ENCODE peak calls at places on chromosomes 1 and 21, in five cellular contexts. One of them, this sample, is unnamed.
A peak's percentile ranks its signal among the peaks of the same experiment; 100 is the strongest.

GRCh38 chr1:234553241-234554156 is 56.5 kb downstream of the IRF2BP2 start:
- DNase-seq in foreskin keratinocyte: no peak
- DNase-seq in Peyer's patch: no peak
- DNase-seq in tibial nerve: no peak
- DNase-seq in body of pancreas: no peak
- DNase-seq in this sample: no peak

GRCh38 chr1:109120356-109120755 is 6.4 kb downstream of the ELAPOR1 start:
- DNase-seq in foreskin keratinocyte: no peak
- DNase-seq in Peyer's patch: no peak
- DNase-seq in tibial nerve: no peak
- DNase-seq in body of pancreas: no peak
- DNase-seq in this sample: no peak

GRCh38 chr1:14842361-14842760 is 243.9 kb downstream of the KAZN start:
- DNase-seq in foreskin keratinocyte: no peak
- DNase-seq in Peyer's patch: no peak
- DNase-seq in tibial nerve: no peak
- DNase-seq in body of pancreas: no peak
- DNase-seq in this sample: no peak

GRCh38 chr21:29217818-29218252 is 80.9 kb upstream of the BACH1 start:
- DNase-seq in foreskin keratinocyte: peak; percentile 97
- DNase-seq in Peyer's patch: no peak
- DNase-seq in tibial nerve: no peak
- DNase-seq in body of pancreas: no peak
- DNase-seq in this sample: no peak

GRCh38 chr1:38117444-38117887 is 70.9 kb upstream of the POU3F1 start:
- DNase-seq in foreskin keratinocyte: peak; percentile 91
- DNase-seq in Peyer's patch: no peak
- DNase-seq in tibial nerve: no peak
- DNase-seq in body of pancreas: no peak
- DNase-seq in this sample: no peak

GRCh38 chr1:75725861-75726361 is 1.4 kb downstream of the ACADM start:
- DNase-seq in foreskin keratinocyte: no peak
- DNase-seq in Peyer's patch: peak; percentile 78
- DNase-seq in tibial nerve: no peak
- DNase-seq in body of pancreas: peak; percentile 77
- DNase-seq in this sample: peak; percentile 67

GRCh38 chr21:46436586-46436985 is 22.1 kb upstream of the DIP2A start:
- DNase-seq in foreskin keratinocyte: no peak
- DNase-seq in Peyer's patch: no peak
- DNase-seq in tibial nerve: no peak
- DNase-seq in body of pancreas: no peak
- DNase-seq in this sample: no peak

GRCh38 chr1:47423872-47424271 is 7.8 kb downstream of the FOXE3 start:
- DNase-seq in foreskin keratinocyte: no peak
- DNase-seq in Peyer's patch: no peak
- DNase-seq in tibial nerve: no peak
- DNase-seq in body of pancreas: no peak
- DNase-seq in this sample: no peak

GRCh38 chr1:175520186-175520585 is 223.2 kb downstream of the TNR start:
- DNase-seq in foreskin keratinocyte: peak; percentile 72
- DNase-seq in Peyer's patch: peak; percentile 51
- DNase-seq in tibial nerve: no peak
- DNase-seq in body of pancreas: peak; percentile 17
- DNase-seq in this sample: peak; percentile 76

GRCh38 chr1:116667577-116668105 is at the start of gene IGSF3:
- DNase-seq in foreskin keratinocyte: peak; percentile 33
- DNase-seq in Peyer's patch: peak; percentile 83
- DNase-seq in tibial nerve: peak; percentile 31
- DNase-seq in body of pancreas: peak; percentile 76
- DNase-seq in this sample: peak; percentile 85

GRCh38 chr1:153552335-153552734 is 3.3 kb upstream of the S100A3 start:
- DNase-seq in foreskin keratinocyte: peak; percentile 15
- DNase-seq in Peyer's patch: no peak
- DNase-seq in tibial nerve: no peak
- DNase-seq in body of pancreas: no peak
- DNase-seq in this sample: peak; percentile 5

GRCh38 chr1:147539122-147539575 is 2.2 kb upstream of the BCL9 start:
- DNase-seq in foreskin keratinocyte: peak; percentile 38
- DNase-seq in Peyer's patch: no peak
- DNase-seq in tibial nerve: no peak
- DNase-seq in body of pancreas: no peak
- DNase-seq in this sample: no peak

GRCh38 chr1:4690951-4691675 is 36.7 kb downstream of the AJAP1 start:
- DNase-seq in foreskin keratinocyte: peak; percentile 60
- DNase-seq in Peyer's patch: no peak
- DNase-seq in tibial nerve: no peak
- DNase-seq in body of pancreas: no peak
- DNase-seq in this sample: no peak

GRCh38 chr1:109895720-109896504 is 14.7 kb upstream of the CSF1 start:
- DNase-seq in foreskin keratinocyte: no peak
- DNase-seq in Peyer's patch: no peak
- DNase-seq in tibial nerve: no peak
- DNase-seq in body of pancreas: no peak
- DNase-seq in this sample: no peak

GRCh38 chr1:50420689-50421365 is 2.4 kb downstream of the DMRTA2 start:
- DNase-seq in foreskin keratinocyte: no peak
- DNase-seq in Peyer's patch: no peak
- DNase-seq in tibial nerve: no peak
- DNase-seq in body of pancreas: no peak
- DNase-seq in this sample: no peak

GRCh38 chr1:53625766-53626520 is 113.0 kb downstream of the GLIS1 start:
- DNase-seq in foreskin keratinocyte: no peak
- DNase-seq in Peyer's patch: no peak
- DNase-seq in tibial nerve: no peak
- DNase-seq in body of pancreas: no peak
- DNase-seq in this sample: no peak

GRCh38 chr1:201171063-201172036 is 17.1 kb upstream of the TMEM9 start:
- DNase-seq in foreskin keratinocyte: peak; percentile 22
- DNase-seq in Peyer's patch: peak; percentile 69
- DNase-seq in tibial nerve: no peak
- DNase-seq in body of pancreas: peak; percentile 74
- DNase-seq in this sample: peak; percentile 45

GRCh38 chr1:65399003-65399402 is 21.5 kb upstream of the LEPR start:
- DNase-seq in foreskin keratinocyte: no peak
- DNase-seq in Peyer's patch: no peak
- DNase-seq in tibial nerve: no peak
- DNase-seq in body of pancreas: no peak
- DNase-seq in this sample: no peak

GRCh38 chr21:39319251-39319756 is 5.9 kb upstream of the BRWD1 start:
- DNase-seq in foreskin keratinocyte: no peak
- DNase-seq in Peyer's patch: no peak
- DNase-seq in tibial nerve: no peak
- DNase-seq in body of pancreas: peak; percentile 14
- DNase-seq in this sample: no peak

GRCh38 chr1:182069028-182069466 is 7.5 kb upstream of the ZNF648 start:
- DNase-seq in foreskin keratinocyte: peak; percentile 32
- DNase-seq in Peyer's patch: no peak
- DNase-seq in tibial nerve: no peak
- DNase-seq in body of pancreas: peak; percentile 80
- DNase-seq in this sample: peak; percentile 54

GRCh38 chr1:154760469-154760933 is 109.6 kb downstream of the KCNN3 start:
- DNase-seq in foreskin keratinocyte: no peak
- DNase-seq in Peyer's patch: peak; percentile 88
- DNase-seq in tibial nerve: no peak
- DNase-seq in body of pancreas: peak; percentile 83
- DNase-seq in this sample: peak; percentile 79

GRCh38 chr1:54663723-54664122 is 22.1 kb downstream of the MROH7 start:
- DNase-seq in foreskin keratinocyte: no peak
- DNase-seq in Peyer's patch: no peak
- DNase-seq in tibial nerve: no peak
- DNase-seq in body of pancreas: no peak
- DNase-seq in this sample: no peak

GRCh38 chr1:44677201-44677520 is 2.6 kb downstream of the ARMH1 start:
- DNase-seq in foreskin keratinocyte: peak; percentile 24
- DNase-seq in Peyer's patch: no peak
- DNase-seq in tibial nerve: no peak
- DNase-seq in body of pancreas: no peak
- DNase-seq in this sample: no peak

GRCh38 chr1:43327549-43328292 is 9.9 kb upstream of the MPL start:
- DNase-seq in foreskin keratinocyte: no peak
- DNase-seq in Peyer's patch: no peak
- DNase-seq in tibial nerve: no peak
- DNase-seq in body of pancreas: no peak
- DNase-seq in this sample: no peak

GRCh38 chr1:213618094-213618493 is 369.7 kb upstream of the PROX1 start:
- DNase-seq in foreskin keratinocyte: no peak
- DNase-seq in Peyer's patch: no peak
- DNase-seq in tibial nerve: no peak
- DNase-seq in body of pancreas: no peak
- DNase-seq in this sample: no peak

GRCh38 chr1:81738902-81739301 is 61.8 kb upstream of the ADGRL2 start:
- DNase-seq in foreskin keratinocyte: no peak
- DNase-seq in Peyer's patch: no peak
- DNase-seq in tibial nerve: no peak
- DNase-seq in body of pancreas: no peak
- DNase-seq in this sample: no peak

GRCh38 chr1:32883973-32884372 is 2.3 kb upstream of the HPCA start:
- DNase-seq in foreskin keratinocyte: no peak
- DNase-seq in Peyer's patch: no peak
- DNase-seq in tibial nerve: no peak
- DNase-seq in body of pancreas: no peak
- DNase-seq in this sample: no peak

GRCh38 chr1:215185067-215185620 is 102.6 kb downstream of the KCNK2 start:
- DNase-seq in foreskin keratinocyte: no peak
- DNase-seq in Peyer's patch: no peak
- DNase-seq in tibial nerve: no peak
- DNase-seq in body of pancreas: no peak
- DNase-seq in this sample: no peak

GRCh38 chr1:204479387-204480136 is 15.0 kb downstream of the PIK3C2B start:
- DNase-seq in foreskin keratinocyte: peak; percentile 57
- DNase-seq in Peyer's patch: peak; percentile 65
- DNase-seq in tibial nerve: no peak
- DNase-seq in body of pancreas: peak; percentile 47
- DNase-seq in this sample: peak; percentile 74

GRCh38 chr1:223482766-223483165 is 89.6 kb downstream of the CCDC185 start:
- DNase-seq in foreskin keratinocyte: peak; percentile 37
- DNase-seq in Peyer's patch: no peak
- DNase-seq in tibial nerve: no peak
- DNase-seq in body of pancreas: no peak
- DNase-seq in this sample: no peak

GRCh38 chr1:61591316-61591715 is 133.6 kb downstream of the TM2D1 start:
- DNase-seq in foreskin keratinocyte: no peak
- DNase-seq in Peyer's patch: no peak
- DNase-seq in tibial nerve: no peak
- DNase-seq in body of pancreas: no peak
- DNase-seq in this sample: no peak

GRCh38 chr1:57550092-57550491 is 126.2 kb upstream of the DAB1 start:
- DNase-seq in foreskin keratinocyte: no peak
- DNase-seq in Peyer's patch: no peak
- DNase-seq in tibial nerve: no peak
- DNase-seq in body of pancreas: no peak
- DNase-seq in this sample: no peak

GRCh38 chr1:220084460-220084859 is 5.1 kb downstream of the BPNT1 start:
- DNase-seq in foreskin keratinocyte: no peak
- DNase-seq in Peyer's patch: no peak
- DNase-seq in tibial nerve: no peak
- DNase-seq in body of pancreas: no peak
- DNase-seq in this sample: no peak

DNA sequence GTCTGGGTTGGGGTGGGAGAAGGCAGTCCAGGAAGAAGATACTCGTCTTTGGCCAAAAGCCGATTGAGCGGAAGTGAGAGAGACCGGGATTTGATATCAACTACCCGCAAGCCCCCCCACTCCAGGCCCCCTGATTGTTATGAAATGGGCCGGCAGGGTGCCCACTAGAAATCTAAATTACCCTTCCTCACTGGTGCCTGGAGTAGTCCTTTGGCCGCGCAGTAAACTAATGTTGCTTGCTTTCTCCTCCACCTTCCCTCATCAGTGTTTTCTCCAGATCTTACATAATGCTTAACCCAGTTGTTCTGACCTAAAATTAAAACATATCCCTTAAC is 119.2 kb upstream of the BARHL2 start:
- DNase-seq in foreskin keratinocyte: no peak
- DNase-seq in Peyer's patch: no peak
- DNase-seq in tibial nerve: no peak
- DNase-seq in body of pancreas: no peak
- DNase-seq in this sample: no peak
- H3K27me3 ChIP-seq in foreskin keratinocyte: peaks cover 98% of the 10 kb centered on the region
- H3K27me3 ChIP-seq in Peyer's patch: peaks cover 22% of the 10 kb centered on the region
- H3K27me3 ChIP-seq in tibial nerve: no peaks in the 10 kb centered on the region
- H3K27me3 ChIP-seq in body of pancreas: no peaks in the 10 kb centered on the region
- H3K27me3 ChIP-seq in this sample: peaks cover 100% of the 10 kb centered on the region

GRCh38 chr1:22654692-22655091 is 1.7 kb downstream of the C1QB start:
- DNase-seq in foreskin keratinocyte: no peak
- DNase-seq in Peyer's patch: no peak
- DNase-seq in tibial nerve: no peak
- DNase-seq in body of pancreas: no peak
- DNase-seq in this sample: no peak
- TF ChIP-seq CTCF in foreskin keratinocyte: peak; percentile 10
- TF ChIP-seq CTCF in Peyer's patch: no peak
- TF ChIP-seq CTCF in tibial nerve: no peak
- TF ChIP-seq CTCF in body of pancreas: no peak
- TF ChIP-seq CTCF in this sample: no peak

DNA sequence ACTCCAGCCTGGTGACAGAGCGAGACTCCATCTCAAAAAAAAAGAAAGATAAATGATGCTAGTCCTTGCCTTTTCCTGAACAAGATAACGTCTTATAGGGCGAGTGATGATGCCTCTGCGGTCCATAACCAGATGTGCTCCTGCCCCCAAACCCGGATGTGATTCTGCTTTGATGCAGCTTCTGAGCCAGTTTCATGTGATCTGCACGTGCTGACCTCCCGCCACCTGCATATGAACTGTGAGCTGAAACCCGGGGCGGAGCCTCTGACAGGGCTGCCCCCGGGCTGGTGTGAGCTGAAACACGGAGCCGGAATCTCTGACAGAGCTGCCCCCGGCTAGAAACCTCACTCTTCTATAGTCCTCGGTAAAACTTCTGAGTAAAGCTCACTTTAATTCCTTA is 1.3 kb downstream of the KRTAP12-4 start:
- DNase-seq in foreskin keratinocyte: no peak
- DNase-seq in Peyer's patch: no peak
- DNase-seq in tibial nerve: no peak
- DNase-seq in body of pancreas: no peak
- DNase-seq in this sample: no peak
- H3K27me3 ChIP-seq in foreskin keratinocyte: no peaks in the 10 kb centered on the region
- H3K27me3 ChIP-seq in Peyer's patch: no peaks in the 10 kb centered on the region
- H3K27me3 ChIP-seq in tibial nerve: no peaks in the 10 kb centered on the region
- H3K27me3 ChIP-seq in body of pancreas: no peaks in the 10 kb centered on the region
- H3K27me3 ChIP-seq in this sample: peaks cover 13% of the 10 kb centered on the region

DNA sequence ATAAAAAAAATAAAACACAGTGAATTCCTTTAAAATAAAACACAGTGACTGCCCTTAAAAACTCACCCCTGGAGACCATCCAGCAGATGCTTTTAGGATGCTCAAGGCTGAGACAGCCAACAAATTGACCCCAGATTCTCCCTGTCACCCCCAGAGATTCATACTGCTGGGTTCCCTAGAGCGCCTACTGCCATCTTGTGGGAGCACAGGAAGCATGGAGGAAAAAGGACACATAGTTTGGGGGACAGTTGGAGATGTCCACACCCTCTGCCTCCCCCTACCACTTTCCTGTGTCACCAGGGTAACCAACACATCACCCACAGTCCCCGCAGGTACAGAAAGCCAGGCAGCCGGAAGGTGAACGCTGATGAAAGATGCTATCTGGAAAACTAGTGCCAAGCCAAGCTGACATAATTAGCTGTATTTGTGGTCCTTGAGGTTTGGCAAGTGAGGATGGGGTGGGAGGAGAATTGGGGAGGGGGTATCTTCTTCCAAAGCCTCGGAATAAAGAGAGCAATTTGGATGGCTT is 30.8 kb downstream of the KLHDC7A start:
- DNase-seq in foreskin keratinocyte: no peak
- DNase-seq in Peyer's patch: no peak
- DNase-seq in tibial nerve: no peak
- DNase-seq in body of pancreas: no peak
- DNase-seq in this sample: no peak
- TF ChIP-seq CTCF in foreskin keratinocyte: no peak
- TF ChIP-seq CTCF in Peyer's patch: no peak
- TF ChIP-seq CTCF in tibial nerve: no peak
- TF ChIP-seq CTCF in body of pancreas: no peak
- TF ChIP-seq CTCF in this sample: no peak

This sample was measured in transverse colon.